ENCODE peak calls at places on chromosomes 2 and 18, in four cellular contexts. F is activated T-helper 1 cell treated with Interleukin-2 at 50 U/mL for 16 hours, B is right cardiac atrium, K is HTR-8/SVneo. O is an unnamed sample.

GRCh38 chr18:58222439-58223125 is 178.6 kb downstream of the NEDD4L start:
- DNase-seq in F (no peak), B (no peak), K (no peak), O (peak)

GRCh38 chr2:100137877-100138570 is 4.4 kb downstream of the AFF3 start:
- DNase-seq in F (no peak), B (no peak), K (no peak), O (no peak)

GRCh38 chr18:57003342-57003741 is 143.5 kb upstream of the BOD1L2 start:
- DNase-seq in F (no peak), B (no peak), K (no peak), O (no peak)

GRCh38 chr2:27379840-27380625 is 501 bp downstream of the ZNF513 start:
- DNase-seq in F (peak), B (peak), K (peak), O (peak)

GRCh38 chr2:172101008-172101706 is 1.5 kb downstream of the DLX2 start:
- DNase-seq in F (no peak), B (no peak), K (no peak), O (no peak)

GRCh38 chr2:101619191-101619591 is 78.3 kb upstream of the MAP4K4 start:
- DNase-seq in F (no peak), B (peak), K (no peak), O (peak)

GRCh38 chr18:245282-245847 is 22.5 kb downstream of the THOC1 start:
- DNase-seq in F (no peak), B (no peak), K (no peak), O (no peak)

GRCh38 chr18:77811510-77811909 is 561.9 kb downstream of the GALR1 start:
- DNase-seq in F (no peak), B (no peak), K (no peak), O (no peak)

GRCh38 chr2:144548532-144549191 is 28.7 kb upstream of the ZEB2 start:
- DNase-seq in F (no peak), B (no peak), K (no peak), O (no peak)

O was measured in dermis microvascular lymphatic vessel endothelial cell.